ENCODE peak calls at places on chromosome 1, in nine cellular contexts. A is IMR-90, O is transverse colon, T is heart left ventricle, U is A549, B is esophagus squamous epithelium, Q is sigmoid colon, K is adrenal gland, J is body of pancreas. F is an unnamed sample.

GRCh38 chr1:157968503-157968902 is 24.9 kb upstream of the KIRREL1 start:
- DNase-seq in A (peak; percentile 85), O (peak; percentile 39), T (peak; percentile 59), U (peak; percentile 44), B (no peak), Q (peak; percentile 74), K (no peak), J (peak; percentile 66), F (no peak)

GRCh38 chr1:225754940-225755635 is 22.5 kb upstream of the SRP9 start:
- DNase-seq in A (peak; percentile 92), O (peak; percentile 35), T (peak; percentile 63), U (no peak), B (no peak), Q (no peak), K (peak; percentile 84), J (peak; percentile 47), F (no peak)

GRCh38 chr1:227712648-227713047 is 22.5 kb downstream of the JMJD4 start:
- DNase-seq in A (no peak), O (no peak), T (no peak), U (no peak), B (no peak), Q (no peak), K (no peak), J (no peak), F (no peak)

GRCh38 chr1:19925342-19926070 is 2.1 kb upstream of the PLA2G2E start:
- DNase-seq in A (no peak), O (no peak), T (no peak), U (no peak), B (no peak), Q (no peak), K (no peak), J (no peak), F (no peak)

GRCh38 chr1:57307382-57307781 is 116.5 kb downstream of the DAB1 start:
- DNase-seq in A (no peak), O (peak; percentile 26), T (peak; percentile 46), U (peak; percentile 1), B (no peak), Q (no peak), K (no peak), J (no peak), F (no peak)

GRCh38 chr1:8825985-8826481 is 8.6 kb upstream of the RERE start:
- DNase-seq in A (peak; percentile 63), O (no peak), T (peak; percentile 39), U (no peak), B (no peak), Q (no peak), K (no peak), J (no peak), F (no peak)

GRCh38 chr1:159173303-159173702 is 1.9 kb downstream of the CADM3 start:
- DNase-seq in A (no peak), O (no peak), T (no peak), U (no peak), B (no peak), Q (no peak), K (no peak), J (no peak), F (no peak)

GRCh38 chr1:2240251-2241156 is 12.4 kb downstream of the SKI start:
- DNase-seq in A (peak; percentile 29), O (peak; percentile 69), T (peak; percentile 87), U (no peak), B (no peak), Q (peak; percentile 90), K (peak; percentile 86), J (peak; percentile 80), F (no peak)

GRCh38 chr1:228691926-228692325 is 43.4 kb upstream of the RHOU start:
- DNase-seq in A (peak; percentile 33), O (peak; percentile 15), T (no peak), U (peak; percentile 69), B (no peak), Q (no peak), K (peak; percentile 35), J (peak; percentile 44), F (no peak)

DNA sequence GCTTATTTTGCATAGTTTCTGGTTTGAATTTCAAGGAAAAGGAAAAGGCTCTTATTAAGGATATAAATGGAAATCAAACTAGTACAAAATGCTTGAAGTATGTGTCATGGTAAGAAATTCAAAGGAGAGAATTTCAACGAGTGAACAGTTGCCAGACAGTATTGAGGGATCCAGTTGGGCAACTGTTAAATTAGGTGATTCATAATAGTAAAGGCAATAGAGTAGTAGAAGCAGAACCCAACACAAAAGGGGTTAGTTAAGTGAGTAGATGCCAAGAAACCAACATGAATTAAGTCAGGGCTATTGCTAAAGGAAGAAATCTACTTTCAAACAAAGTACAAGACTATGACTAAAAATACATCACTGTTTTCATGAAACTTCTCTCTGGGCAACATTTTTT is 1.0 kb downstream of the GBP5 start:
- DNase-seq in A (peak; percentile 3), O (no peak), T (no peak), U (no peak), B (no peak), Q (no peak), K (no peak), J (no peak), F (no peak)
- H3K4me1 ChIP-seq in A (no peaks in the 10 kb centered on the region), O (peaks cover 14% of the 10 kb centered on the region), T (no peaks in the 10 kb centered on the region), U (no peaks in the 10 kb centered on the region), B (no peaks in the 10 kb centered on the region), Q (no peaks in the 10 kb centered on the region), K (no peaks in the 10 kb centered on the region), J (no peaks in the 10 kb centered on the region), F (peaks cover 9% of the 10 kb centered on the region)

GRCh38 chr1:234611153-234611798 is 1.3 kb upstream of the IRF2BP2 start:
- DNase-seq in A (peak; percentile 83), O (no peak), T (no peak), U (peak; percentile 92), B (no peak), Q (no peak), K (no peak), J (no peak), F (no peak)
- TF ChIP-seq POLR2A in A (peak; percentile 52), O (peak; percentile 84), T (no peak), U (no peak), B (no peak), Q (peak; percentile 59), K (no peak), J (peak; percentile 55), F (peak; percentile 12)

GRCh38 chr1:38476111-38476783 is 383.3 kb downstream of the RRAGC start:
- DNase-seq in A (no peak), O (no peak), T (no peak), U (no peak), B (no peak), Q (no peak), K (no peak), J (no peak), F (peak; percentile 27)
- H3K27ac ChIP-seq in A (no peak overlapping the region), O (no peak overlapping the region), T (no peak overlapping the region), U (no peak overlapping the region), B (no peak overlapping the region), Q (no peak overlapping the region), K (no peak overlapping the region), J (no peak overlapping the region), F (no peak overlapping the region)

GRCh38 chr1:21335750-21336168 is 45.5 kb upstream of the ECE1 start:
- DNase-seq in A (no peak), O (peak; percentile 17), T (no peak), U (no peak), B (no peak), Q (peak; percentile 72), K (peak; percentile 68), J (peak; percentile 59), F (no peak)
- H3K4me1 ChIP-seq in A (peaks cover 62% of the 10 kb centered on the region), O (peaks cover 98% of the 10 kb centered on the region), T (peaks cover 18% of the 10 kb centered on the region), U (peaks cover 94% of the 10 kb centered on the region), B (peaks cover 51% of the 10 kb centered on the region), Q (peaks cover 97% of the 10 kb centered on the region), K (peaks cover 95% of the 10 kb centered on the region), J (peaks cover 96% of the 10 kb centered on the region), F (peaks cover 98% of the 10 kb centered on the region)

DNA sequence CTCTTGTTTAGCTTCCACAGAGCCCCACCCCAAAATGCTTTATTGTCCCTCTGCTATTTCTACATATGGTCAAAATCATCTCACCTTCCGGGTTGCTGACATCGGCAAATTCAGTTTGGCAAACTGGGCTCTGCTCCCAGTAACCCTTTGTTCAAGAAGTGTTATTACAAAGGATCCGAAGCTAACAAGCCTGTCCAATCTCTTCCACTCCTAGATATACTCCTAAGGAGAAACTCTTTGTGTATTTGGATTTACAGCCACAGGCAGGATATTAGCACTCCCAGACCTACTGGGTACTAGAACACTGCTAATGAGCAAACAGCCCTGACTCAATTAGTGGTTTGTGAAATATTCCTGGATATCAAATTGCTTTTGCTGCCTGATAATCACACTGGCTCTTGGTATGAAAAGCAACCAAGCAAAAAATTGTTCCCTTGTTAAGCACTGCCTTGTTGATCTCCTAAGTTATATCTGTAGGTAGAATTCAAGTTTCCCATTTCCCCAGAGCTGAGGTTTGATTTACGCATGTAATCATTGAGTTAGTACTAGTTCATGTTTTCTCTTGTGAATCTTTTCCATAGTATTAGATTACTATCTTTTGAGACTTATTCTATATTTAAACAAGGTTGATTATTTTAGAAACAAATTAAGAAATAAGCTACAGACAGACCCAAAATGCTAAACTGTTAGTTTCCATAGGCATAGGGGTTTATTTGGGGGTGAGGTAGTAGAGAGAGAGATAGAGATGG is 3.8 kb downstream of the JUN start:
- DNase-seq in A (peak; percentile 78), O (peak; percentile 77), T (peak; percentile 39), U (peak; percentile 77), B (no peak), Q (peak; percentile 72), K (peak; percentile 42), J (peak; percentile 80), F (no peak)
- TF ChIP-seq POLR2A in A (peak; percentile 96), O (peak; percentile 69), T (no peak), U (no peak), B (peak; percentile 40), Q (peak; percentile 9), K (peak; percentile 12), J (peak; percentile 96), F (peak; percentile 10)